ENCODE peak calls at places on chromosomes 4 and X, in four cellular contexts. U is right lobe of liver, X is WERI-Rb-1, K is aorta. Z is an unnamed sample. For H3K9me3, the result is how much of the 10 kb centered on the place peaks cover.

GRCh38 chr4:73045894-73046293 is 23.6 kb downstream of the COX18 start:
- DNase-seq in U (no peak), X (no peak), K (no peak), Z (no peak)

GRCh38 chrX:2965965-2966364 is 36.8 kb upstream of the ARSD start:
- DNase-seq in U (no peak), X (no peak), K (no peak), Z (no peak)

GRCh38 chr4:162498168-162498567 is 334.4 kb upstream of the FSTL5 start:
- DNase-seq in U (no peak), X (no peak), K (no peak), Z (no peak)

GRCh38 chrX:118807151-118808017 is 16.2 kb upstream of the ZCCHC12 start:
- DNase-seq in U (no peak), X (peak), K (no peak), Z (peak)

GRCh38 chrX:138710866-138711331 is 618 bp downstream of the FGF13 start:
- DNase-seq in U (peak), X (no peak), K (peak), Z (peak)

GRCh38 chrX:9878141-9878875 is 88.8 kb upstream of the CLDN34 start:
- DNase-seq in U (no peak), X (peak), K (no peak), Z (no peak)

GRCh38 chr4:74418063-74418670 is 26.8 kb upstream of the AREG start:
- DNase-seq in U (no peak), X (no peak), K (no peak), Z (no peak)

GRCh38 chr4:40915318-40916217 is 165.8 kb downstream of the NSUN7 start:
- DNase-seq in U (no peak), X (no peak), K (peak), Z (no peak)

DNA sequence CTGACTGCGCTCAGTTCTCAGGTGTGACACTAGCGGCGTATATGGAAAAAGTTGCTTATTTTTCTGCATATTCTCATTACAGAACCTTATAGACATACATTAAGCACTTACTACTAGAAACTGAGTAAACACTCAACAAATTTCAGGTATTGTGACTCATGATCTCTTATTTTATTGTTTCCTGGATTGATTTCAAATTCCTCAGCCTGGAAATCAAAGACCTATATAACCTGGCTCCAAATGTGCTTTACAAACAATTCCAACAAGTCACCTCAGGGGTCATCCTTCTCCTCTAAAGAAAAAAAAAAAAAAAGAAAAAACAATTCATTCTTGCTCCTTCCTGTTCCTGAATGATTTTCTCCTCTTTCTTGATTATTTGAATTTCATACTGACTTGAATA is 152.3 kb downstream of the ADAM29 start:
- DNase-seq in U (no peak), X (no peak), K (no peak), Z (no peak)
- H3K9me3 ChIP-seq in U (under half), X (under half), K (under half), Z (under half)

DNA sequence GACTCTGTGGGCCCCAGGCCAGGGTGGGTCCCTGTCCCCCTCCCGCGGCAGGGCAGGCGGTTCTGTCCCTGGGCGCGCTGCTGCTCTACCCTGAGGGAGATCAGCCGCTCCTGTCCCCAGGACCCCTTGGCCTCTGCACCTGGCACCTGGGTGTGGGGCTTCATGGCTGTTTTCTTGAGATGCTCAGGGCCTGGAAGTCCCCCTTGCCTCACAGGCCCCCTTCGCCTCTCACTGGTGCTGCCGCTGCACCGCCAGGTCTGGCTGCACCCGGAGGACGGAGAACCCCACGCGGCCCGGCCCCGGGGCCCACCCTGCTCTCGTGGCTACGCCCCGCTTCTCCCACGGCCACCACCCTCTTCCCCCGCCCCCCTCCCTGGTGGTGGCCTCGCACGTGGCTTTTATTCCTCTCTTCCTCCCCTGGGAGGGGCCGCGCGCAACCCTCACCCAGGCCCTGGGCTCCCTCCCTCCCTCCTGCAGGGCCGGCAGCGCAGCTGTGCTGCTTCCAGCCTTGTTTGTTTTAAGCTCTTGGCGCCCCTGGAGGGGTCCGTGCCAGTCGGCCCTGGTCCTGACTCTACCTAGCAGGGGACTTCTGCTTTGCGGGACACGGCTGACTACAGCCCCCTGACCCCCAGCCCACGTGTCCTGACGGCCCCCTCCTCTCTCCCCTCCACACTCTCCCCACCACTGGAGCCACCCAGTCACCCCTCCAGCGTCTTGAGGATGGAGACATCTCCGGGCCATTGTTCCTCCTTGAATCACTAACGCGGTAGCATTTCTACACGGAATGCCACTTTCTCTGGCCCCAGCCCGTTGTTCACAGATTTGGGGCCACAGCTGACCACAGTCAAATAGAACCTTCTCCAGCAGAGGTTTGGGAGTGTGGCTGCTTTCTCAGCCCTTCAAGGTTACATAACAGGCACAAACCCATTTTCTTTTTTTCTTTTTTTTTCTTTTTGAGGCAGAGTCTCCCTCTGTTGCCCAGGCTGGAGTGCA is 20.6 kb upstream of the CLDN24 start:
- DNase-seq in U (peak), X (no peak), K (no peak), Z (peak)
- H3K4me3 ChIP-seq in U (no peak), X (no peak), K (no peak), Z (no peak)

DNA sequence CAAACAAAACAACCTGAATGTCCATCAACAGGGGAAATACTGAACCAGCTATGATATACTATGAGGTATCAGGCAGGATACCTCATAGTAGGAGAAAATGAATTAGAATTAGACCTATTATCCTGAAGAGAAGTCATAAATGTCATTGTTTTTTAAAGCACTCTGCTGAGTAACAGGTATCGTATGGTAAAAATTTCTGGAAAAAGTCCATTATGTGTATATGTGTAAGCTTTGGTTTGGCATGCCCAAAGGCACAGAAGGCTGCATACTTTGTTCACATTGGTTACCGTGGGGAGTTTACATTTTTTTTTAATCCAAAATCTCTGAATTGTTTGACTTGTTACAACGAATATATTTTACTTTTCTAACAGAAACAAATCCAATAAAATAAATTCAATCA is 70.5 kb downstream of the RPS3A start:
- DNase-seq in U (no peak), X (no peak), K (no peak), Z (no peak)
- H3K27ac ChIP-seq in U (no peak), X (peak), K (no peak), Z (no peak)

GRCh38 chr4:252065-252601 is 53.1 kb downstream of the ZNF732 start:
- DNase-seq in U (no peak), X (no peak), K (no peak), Z (no peak)
- H3K9me3 ChIP-seq in U (under half), X (under half), K (under half), Z (half or more)

GRCh38 chr4:137543198-137543597 is 10.9 kb upstream of the PCDH18 start:
- DNase-seq in U (no peak), X (no peak), K (no peak), Z (no peak)

GRCh38 chr4:137541181-137541580 is 8.9 kb upstream of the PCDH18 start:
- DNase-seq in U (no peak), X (no peak), K (no peak), Z (no peak)

GRCh38 chr4:137543650-137544049 is 11.4 kb upstream of the PCDH18 start:
- DNase-seq in U (no peak), X (no peak), K (no peak), Z (no peak)

GRCh38 chr4:137540356-137540755 is 8.1 kb upstream of the PCDH18 start:
- DNase-seq in U (no peak), X (no peak), K (no peak), Z (no peak)

GRCh38 chr4:137541866-137542648 is 9.8 kb upstream of the PCDH18 start:
- DNase-seq in U (no peak), X (no peak), K (no peak), Z (no peak)
- H3K4me3 ChIP-seq in U (no peak), X (no peak), K (no peak), Z (no peak)

DNA sequence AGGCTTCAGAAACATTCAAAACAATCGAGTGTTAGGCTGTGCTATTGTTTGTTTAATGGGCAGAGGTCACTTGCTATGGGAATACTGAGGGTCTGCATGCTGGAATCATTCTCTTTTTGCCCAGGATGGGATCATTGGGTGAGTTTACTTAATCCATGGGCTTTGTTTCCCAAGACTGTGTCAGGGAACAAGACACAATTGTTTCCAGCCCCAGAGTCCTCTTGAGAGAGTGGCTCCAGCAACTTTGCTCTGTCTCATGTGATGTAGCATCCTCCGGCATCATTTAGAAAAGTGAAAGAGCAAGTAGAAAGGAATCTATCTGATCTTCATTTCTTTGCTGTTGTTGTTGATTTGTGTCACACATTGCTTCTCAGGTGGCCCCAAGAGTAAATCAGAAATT is 1.8 kb downstream of the TENM3 start:
- DNase-seq in U (no peak), X (no peak), K (no peak), Z (no peak)
- H3K27ac ChIP-seq in U (no peak), X (no peak), K (no peak), Z (no peak)

GRCh38 chr4:62252728-62253127 is 1052.6 kb downstream of the ADGRL3 start:
- DNase-seq in U (no peak), X (no peak), K (no peak), Z (no peak)

GRCh38 chr4:62260256-62260655 is 1060.1 kb downstream of the ADGRL3 start:
- DNase-seq in U (no peak), X (no peak), K (no peak), Z (no peak)

GRCh38 chr4:62256469-62256868 is 1056.3 kb downstream of the ADGRL3 start:
- DNase-seq in U (no peak), X (no peak), K (no peak), Z (no peak)
- H3K9me3 ChIP-seq in U (under half), X (under half), K (under half), Z (under half)